ENCODE peak calls at places on chromosomes 12 and 14, in four cellular contexts. U, E, F and P are unnamed samples.

GRCh38 chr14:98015921-98016320 is 1218.7 kb downstream of the VRK1 start:
- DNase-seq in U (no peak), E (no peak), F (no peak), P (no peak)

GRCh38 chr12:28563926-28564325 is 373.7 kb downstream of the CCDC91 start:
- DNase-seq in U (no peak), E (no peak), F (no peak), P (no peak)

GRCh38 chr14:63770187-63770807 is 42.4 kb upstream of the SGPP1 start:
- DNase-seq in U (no peak), E (no peak), F (peak; percentile 57), P (no peak)

GRCh38 chr14:94936411-94936892 is 166.5 kb upstream of the GSC start:
- DNase-seq in U (no peak), E (no peak), F (no peak), P (no peak)

GRCh38 chr12:62372134-62372533 is 94.5 kb upstream of the MON2 start:
- DNase-seq in U (no peak), E (no peak), F (no peak), P (no peak)

GRCh38 chr12:92561543-92561899 is 141.3 kb upstream of the PLEKHG7 start:
- DNase-seq in U (no peak), E (no peak), F (no peak), P (no peak)

GRCh38 chr12:88836156-88836555 is 255.9 kb upstream of the KITLG start:
- DNase-seq in U (no peak), E (no peak), F (peak; percentile 10), P (no peak)

GRCh38 chr12:95700316-95700785 is 90.2 kb downstream of the NTN4 start:
- DNase-seq in U (peak; percentile 83), E (no peak), F (no peak), P (no peak)

GRCh38 chr12:68400231-68400829 is 68.2 kb upstream of the MDM1 start:
- DNase-seq in U (no peak), E (no peak), F (no peak), P (no peak)

GRCh38 chr14:71319646-71320045 is 412.4 kb downstream of the PCNX1 start:
- DNase-seq in U (no peak), E (no peak), F (no peak), P (peak; percentile 28)
- TF ChIP-seq HDAC6 in U (no peak), E (no peak), F (no peak), P (no peak)

DNA sequence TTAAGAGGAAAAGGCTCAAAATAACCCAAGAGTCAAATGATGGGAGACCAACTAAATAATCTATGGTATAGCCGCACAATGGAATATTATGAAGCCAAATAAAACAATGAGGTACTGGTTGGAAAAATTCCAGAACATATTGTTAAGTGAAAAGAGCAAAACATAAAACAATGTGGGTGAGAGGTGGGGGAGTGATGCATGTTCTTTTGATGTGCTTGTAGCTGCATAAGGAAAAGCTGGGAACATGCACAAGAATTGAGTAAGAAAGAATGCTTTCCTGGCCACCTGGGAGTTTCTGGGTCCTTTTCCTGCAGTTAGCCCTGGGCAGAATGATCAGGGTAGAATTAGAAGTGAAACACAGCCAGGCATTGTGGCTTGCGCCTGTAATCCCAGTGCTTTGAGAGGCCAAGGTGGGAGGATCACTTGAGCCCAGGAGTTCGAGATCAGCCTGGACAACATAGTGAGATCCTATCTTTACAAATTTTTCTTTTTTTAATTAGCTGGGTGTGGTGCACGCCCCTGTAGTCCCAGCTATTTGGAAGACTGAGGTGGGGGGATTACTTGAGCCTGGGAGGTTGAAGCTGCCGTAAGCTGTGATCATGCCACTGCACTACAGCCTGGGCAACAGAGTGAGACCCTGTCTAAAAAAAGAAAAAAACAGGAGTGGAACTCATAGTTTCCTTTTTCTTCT is 7.9 kb downstream of the ABCB9 start:
- DNase-seq in U (no peak), E (no peak), F (no peak), P (no peak)
- TF ChIP-seq USF2 in U (no peak), E (no peak), F (no peak), P (no peak)

DNA sequence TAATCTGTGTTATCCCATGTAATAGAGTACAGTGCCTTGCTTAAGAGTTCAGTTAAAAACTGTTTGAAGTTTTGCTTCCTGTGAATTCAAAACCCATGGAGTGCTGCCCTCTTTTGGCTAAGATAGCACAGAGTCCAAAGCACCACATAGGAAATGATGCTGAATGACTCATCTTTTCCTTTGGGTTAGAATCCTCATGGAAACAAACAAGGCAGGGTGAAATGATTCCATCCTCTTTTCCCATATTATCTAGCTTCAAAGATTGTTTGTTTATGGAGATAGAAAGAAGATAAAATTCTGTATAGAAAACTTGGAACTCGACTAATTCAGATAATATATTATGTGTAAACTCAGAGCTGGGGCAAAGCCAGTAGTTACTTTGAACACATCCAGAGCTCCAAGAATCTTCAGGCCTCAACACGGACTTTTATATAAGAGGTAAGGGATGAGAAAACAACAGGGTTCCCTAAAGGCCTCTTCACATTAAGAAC is 87.4 kb downstream of the OTOGL start:
- DNase-seq in U (peak; percentile 26), E (no peak), F (peak; percentile 82), P (peak; percentile 8)
- TF ChIP-seq HDAC6 in U (no peak), E (no peak), F (no peak), P (no peak)

DNA sequence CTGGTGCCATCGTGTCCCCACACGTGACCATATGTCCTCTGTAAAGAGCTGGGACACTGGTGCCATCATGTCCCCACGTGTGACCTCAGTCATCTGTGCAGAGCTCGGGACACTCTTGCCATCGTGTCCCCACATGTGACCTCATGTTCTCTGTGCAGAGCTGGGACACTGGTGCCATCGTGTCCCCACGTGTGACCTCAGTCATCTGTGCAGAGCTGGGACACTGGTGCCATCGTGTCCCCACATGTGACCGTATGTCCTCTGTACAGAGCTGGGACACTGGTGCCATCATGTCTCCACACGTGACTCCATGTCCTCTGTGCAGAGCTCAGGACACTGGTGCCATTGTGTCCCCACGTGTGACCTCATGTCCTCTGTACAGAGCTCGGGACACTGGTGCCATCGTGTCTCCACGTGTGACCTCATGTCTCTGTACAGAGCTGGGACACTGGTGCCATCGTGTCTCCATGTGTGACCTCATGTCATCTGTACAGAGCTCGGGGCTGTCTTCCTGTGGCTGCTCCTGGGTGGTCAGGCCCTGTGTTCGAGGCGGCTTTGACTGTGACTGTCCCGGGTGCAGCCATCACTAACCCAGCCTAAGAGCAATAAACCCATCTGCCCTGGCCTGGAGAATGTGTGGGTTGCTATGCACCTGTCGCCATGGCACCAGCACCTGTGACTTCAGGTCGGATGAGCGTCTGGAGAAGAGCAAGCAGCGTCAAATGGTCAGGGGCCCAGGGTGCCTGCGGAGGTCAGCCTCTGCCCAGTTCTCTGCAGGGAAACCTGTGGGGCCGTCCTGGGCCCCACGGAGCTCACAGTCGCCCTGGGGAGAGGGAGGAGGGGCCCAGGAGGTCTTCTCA is 334.5 kb downstream of the ADGRD1 start:
- DNase-seq in U (no peak), E (no peak), F (no peak), P (no peak)
- TF ChIP-seq USF2 in U (no peak), E (no peak), F (no peak), P (no peak)